ENCODE peak calls at places on chromosome 9, in ten cellular contexts. One of them, this sample, is unnamed.

GRCh38 chr9:34929506-34930102 is 28.5 kb upstream of the PHF24 start:
- DNase-seq in spleen: no peak
- DNase-seq in right atrium auricular region: no peak
- DNase-seq in left ventricle myocardium inferior: no peak
- DNase-seq in AG09309: no peak
- DNase-seq in HCT116: peak; percentile 23
- DNase-seq in testis: peak; percentile 67
- DNase-seq in brain microvascular endothelial cell: peak; percentile 10
- DNase-seq in body of pancreas: peak; percentile 46
- DNase-seq in astrocyte of the spinal cord: peak; percentile 2
- DNase-seq in this sample: peak; percentile 53

GRCh38 chr9:91949946-91950664 is at the start of gene ROR2:
- DNase-seq in spleen: peak; percentile 78
- DNase-seq in right atrium auricular region: peak; percentile 62
- DNase-seq in left ventricle myocardium inferior: peak; percentile 67
- DNase-seq in AG09309: no peak
- DNase-seq in HCT116: peak; percentile 37
- DNase-seq in testis: peak; percentile 76
- DNase-seq in brain microvascular endothelial cell: no peak
- DNase-seq in body of pancreas: peak; percentile 53
- DNase-seq in astrocyte of the spinal cord: peak; percentile 35
- DNase-seq in this sample: peak; percentile 35

GRCh38 chr9:114312513-114312875 is 10.4 kb upstream of the ORM1 start:
- DNase-seq in spleen: peak; percentile 47
- DNase-seq in right atrium auricular region: no peak
- DNase-seq in left ventricle myocardium inferior: no peak
- DNase-seq in AG09309: no peak
- DNase-seq in HCT116: no peak
- DNase-seq in testis: peak; percentile 10
- DNase-seq in brain microvascular endothelial cell: no peak
- DNase-seq in body of pancreas: peak; percentile 3
- DNase-seq in astrocyte of the spinal cord: no peak
- DNase-seq in this sample: no peak

GRCh38 chr9:35940474-35941467 is 17.2 kb downstream of the OR2S2 start:
- DNase-seq in spleen: no peak
- DNase-seq in right atrium auricular region: no peak
- DNase-seq in left ventricle myocardium inferior: no peak
- DNase-seq in AG09309: no peak
- DNase-seq in HCT116: no peak
- DNase-seq in testis: no peak
- DNase-seq in brain microvascular endothelial cell: no peak
- DNase-seq in body of pancreas: no peak
- DNase-seq in astrocyte of the spinal cord: no peak
- DNase-seq in this sample: no peak

GRCh38 chr9:121738969-121739368 is 87.5 kb downstream of the DAB2IP start:
- DNase-seq in spleen: no peak
- DNase-seq in right atrium auricular region: no peak
- DNase-seq in left ventricle myocardium inferior: no peak
- DNase-seq in AG09309: no peak
- DNase-seq in HCT116: no peak
- DNase-seq in testis: peak; percentile 45
- DNase-seq in brain microvascular endothelial cell: no peak
- DNase-seq in body of pancreas: peak; percentile 58
- DNase-seq in astrocyte of the spinal cord: peak; percentile 44
- DNase-seq in this sample: no peak

GRCh38 chr9:98783518-98784226 is 12.7 kb downstream of the ANKS6 start:
- DNase-seq in spleen: no peak
- DNase-seq in right atrium auricular region: peak; percentile 57
- DNase-seq in left ventricle myocardium inferior: no peak
- DNase-seq in AG09309: no peak
- DNase-seq in HCT116: no peak
- DNase-seq in testis: peak; percentile 3
- DNase-seq in brain microvascular endothelial cell: no peak
- DNase-seq in body of pancreas: no peak
- DNase-seq in astrocyte of the spinal cord: no peak
- DNase-seq in this sample: no peak

GRCh38 chr9:77433675-77434445 is 214.3 kb downstream of the GNA14 start:
- DNase-seq in spleen: no peak
- DNase-seq in right atrium auricular region: no peak
- DNase-seq in left ventricle myocardium inferior: peak; percentile 56
- DNase-seq in AG09309: no peak
- DNase-seq in HCT116: peak; percentile 33
- DNase-seq in testis: peak; percentile 77
- DNase-seq in brain microvascular endothelial cell: peak; percentile 72
- DNase-seq in body of pancreas: peak; percentile 77
- DNase-seq in astrocyte of the spinal cord: peak; percentile 78
- DNase-seq in this sample: peak; percentile 73

GRCh38 chr9:89502038-89502601 is 4.2 kb upstream of the SEMA4D start:
- DNase-seq in spleen: no peak
- DNase-seq in right atrium auricular region: no peak
- DNase-seq in left ventricle myocardium inferior: no peak
- DNase-seq in AG09309: no peak
- DNase-seq in HCT116: no peak
- DNase-seq in testis: no peak
- DNase-seq in brain microvascular endothelial cell: no peak
- DNase-seq in body of pancreas: no peak
- DNase-seq in astrocyte of the spinal cord: no peak
- DNase-seq in this sample: no peak

GRCh38 chr9:124660341-124660801 is 110.7 kb downstream of the NR6A1 start:
- DNase-seq in spleen: no peak
- DNase-seq in right atrium auricular region: no peak
- DNase-seq in left ventricle myocardium inferior: no peak
- DNase-seq in AG09309: no peak
- DNase-seq in HCT116: no peak
- DNase-seq in testis: no peak
- DNase-seq in brain microvascular endothelial cell: peak; percentile 56
- DNase-seq in body of pancreas: no peak
- DNase-seq in astrocyte of the spinal cord: peak; percentile 81
- DNase-seq in this sample: peak; percentile 36

GRCh38 chr9:88828492-88828974 is 162.7 kb upstream of the S1PR3 start:
- DNase-seq in spleen: no peak
- DNase-seq in right atrium auricular region: no peak
- DNase-seq in left ventricle myocardium inferior: no peak
- DNase-seq in AG09309: no peak
- DNase-seq in HCT116: no peak
- DNase-seq in testis: no peak
- DNase-seq in brain microvascular endothelial cell: no peak
- DNase-seq in body of pancreas: no peak
- DNase-seq in astrocyte of the spinal cord: no peak
- DNase-seq in this sample: no peak

GRCh38 chr9:83992407-83992806 is 11.8 kb downstream of the RMI1 start:
- DNase-seq in spleen: no peak
- DNase-seq in right atrium auricular region: no peak
- DNase-seq in left ventricle myocardium inferior: no peak
- DNase-seq in AG09309: no peak
- DNase-seq in HCT116: no peak
- DNase-seq in testis: no peak
- DNase-seq in brain microvascular endothelial cell: no peak
- DNase-seq in body of pancreas: peak; percentile 35
- DNase-seq in astrocyte of the spinal cord: no peak
- DNase-seq in this sample: peak; percentile 36
- TF ChIP-seq CTCF in spleen: no peak
- TF ChIP-seq CTCF in right atrium auricular region: no peak
- TF ChIP-seq CTCF in left ventricle myocardium inferior: no peak
- TF ChIP-seq CTCF in AG09309: peak; percentile 10
- TF ChIP-seq CTCF in HCT116: no peak
- TF ChIP-seq CTCF in testis: no peak
- TF ChIP-seq CTCF in brain microvascular endothelial cell: peak; percentile 25
- TF ChIP-seq CTCF in body of pancreas: peak; percentile 29
- TF ChIP-seq CTCF in astrocyte of the spinal cord: no peak
- TF ChIP-seq CTCF in this sample: peak; percentile 21

GRCh38 chr9:133129001-133129799 is 8.2 kb upstream of the RALGDS start:
- DNase-seq in spleen: no peak
- DNase-seq in right atrium auricular region: no peak
- DNase-seq in left ventricle myocardium inferior: no peak
- DNase-seq in AG09309: no peak
- DNase-seq in HCT116: no peak
- DNase-seq in testis: no peak
- DNase-seq in brain microvascular endothelial cell: no peak
- DNase-seq in body of pancreas: peak; percentile 67
- DNase-seq in astrocyte of the spinal cord: no peak
- DNase-seq in this sample: peak; percentile 51

GRCh38 chr9:133131506-133131905 is 10.5 kb upstream of the RALGDS start:
- DNase-seq in spleen: no peak
- DNase-seq in right atrium auricular region: no peak
- DNase-seq in left ventricle myocardium inferior: no peak
- DNase-seq in AG09309: no peak
- DNase-seq in HCT116: no peak
- DNase-seq in testis: no peak
- DNase-seq in brain microvascular endothelial cell: no peak
- DNase-seq in body of pancreas: no peak
- DNase-seq in astrocyte of the spinal cord: no peak
- DNase-seq in this sample: no peak

GRCh38 chr9:133132174-133132573 is 11.1 kb upstream of the RALGDS start:
- DNase-seq in spleen: no peak
- DNase-seq in right atrium auricular region: no peak
- DNase-seq in left ventricle myocardium inferior: no peak
- DNase-seq in AG09309: no peak
- DNase-seq in HCT116: no peak
- DNase-seq in testis: no peak
- DNase-seq in brain microvascular endothelial cell: no peak
- DNase-seq in body of pancreas: no peak
- DNase-seq in astrocyte of the spinal cord: no peak
- DNase-seq in this sample: no peak

GRCh38 chr9:133128152-133128551 is 7.1 kb upstream of the RALGDS start:
- DNase-seq in spleen: no peak
- DNase-seq in right atrium auricular region: no peak
- DNase-seq in left ventricle myocardium inferior: no peak
- DNase-seq in AG09309: no peak
- DNase-seq in HCT116: no peak
- DNase-seq in testis: no peak
- DNase-seq in brain microvascular endothelial cell: no peak
- DNase-seq in body of pancreas: no peak
- DNase-seq in astrocyte of the spinal cord: no peak
- DNase-seq in this sample: no peak

GRCh38 chr9:133130721-133131244 is 9.7 kb upstream of the RALGDS start:
- DNase-seq in spleen: peak; percentile 91
- DNase-seq in right atrium auricular region: no peak
- DNase-seq in left ventricle myocardium inferior: no peak
- DNase-seq in AG09309: no peak
- DNase-seq in HCT116: no peak
- DNase-seq in testis: no peak
- DNase-seq in brain microvascular endothelial cell: no peak
- DNase-seq in body of pancreas: no peak
- DNase-seq in astrocyte of the spinal cord: no peak
- DNase-seq in this sample: no peak
- H3K4me3 ChIP-seq in spleen: no peak overlapping the region
- H3K4me3 ChIP-seq in right atrium auricular region: no peak overlapping the region
- H3K4me3 ChIP-seq in left ventricle myocardium inferior: no peak overlapping the region
- H3K4me3 ChIP-seq in AG09309: no peak overlapping the region
- H3K4me3 ChIP-seq in HCT116: no peak overlapping the region
- H3K4me3 ChIP-seq in testis: no peak overlapping the region
- H3K4me3 ChIP-seq in brain microvascular endothelial cell: no peak overlapping the region
- H3K4me3 ChIP-seq in body of pancreas: no peak overlapping the region
- H3K4me3 ChIP-seq in astrocyte of the spinal cord: no peak overlapping the region
- H3K4me3 ChIP-seq in this sample: no peak overlapping the region

DNA sequence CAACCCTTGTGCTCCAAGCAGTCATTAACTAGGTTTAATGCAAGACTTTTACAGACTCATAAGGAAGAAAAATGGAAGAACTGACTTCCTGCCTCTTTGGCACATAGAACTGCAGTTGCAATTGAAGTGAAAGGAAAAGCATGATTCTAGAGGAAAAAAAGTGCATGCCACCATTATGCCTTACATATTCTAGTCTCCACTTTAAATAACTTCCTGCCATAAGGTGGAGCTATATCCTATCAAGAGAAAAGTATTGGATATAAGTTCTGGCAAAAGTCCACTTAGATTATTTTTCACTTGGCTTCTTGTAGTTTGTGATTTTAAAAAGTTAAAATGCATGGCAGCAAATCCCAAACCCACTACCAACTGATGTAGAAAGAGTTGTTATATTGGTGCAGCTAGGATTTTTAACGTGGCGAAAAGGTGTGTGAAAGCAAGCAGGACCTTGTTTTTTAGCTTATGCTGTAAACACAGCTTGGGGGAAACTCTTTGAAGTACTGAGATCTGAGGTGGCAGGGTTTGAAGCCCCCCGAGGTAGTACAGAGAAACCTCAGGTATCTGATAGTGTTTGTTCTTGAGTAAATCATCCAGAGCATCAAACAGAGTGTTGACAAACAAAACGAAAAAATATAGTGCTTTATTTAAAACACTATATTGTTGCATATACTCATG is 117.9 kb downstream of the ANXA1 start:
- DNase-seq in spleen: no peak
- DNase-seq in right atrium auricular region: no peak
- DNase-seq in left ventricle myocardium inferior: no peak
- DNase-seq in AG09309: no peak
- DNase-seq in HCT116: peak; percentile 6
- DNase-seq in testis: no peak
- DNase-seq in brain microvascular endothelial cell: no peak
- DNase-seq in body of pancreas: no peak
- DNase-seq in astrocyte of the spinal cord: peak; percentile 58
- DNase-seq in this sample: peak; percentile 40
- TF ChIP-seq CTCF in spleen: no peak
- TF ChIP-seq CTCF in right atrium auricular region: no peak
- TF ChIP-seq CTCF in left ventricle myocardium inferior: peak; percentile 59
- TF ChIP-seq CTCF in AG09309: no peak
- TF ChIP-seq CTCF in HCT116: peak; percentile 33
- TF ChIP-seq CTCF in testis: no peak
- TF ChIP-seq CTCF in brain microvascular endothelial cell: peak; percentile 33
- TF ChIP-seq CTCF in body of pancreas: peak; percentile 25
- TF ChIP-seq CTCF in astrocyte of the spinal cord: peak; percentile 35
- TF ChIP-seq CTCF in this sample: peak; percentile 36

GRCh38 chr9:6415266-6415665 is 2.3 kb downstream of the UHRF2 start:
- DNase-seq in spleen: no peak
- DNase-seq in right atrium auricular region: no peak
- DNase-seq in left ventricle myocardium inferior: no peak
- DNase-seq in AG09309: no peak
- DNase-seq in HCT116: no peak
- DNase-seq in testis: no peak
- DNase-seq in brain microvascular endothelial cell: no peak
- DNase-seq in body of pancreas: no peak
- DNase-seq in astrocyte of the spinal cord: no peak
- DNase-seq in this sample: no peak
- H3K4me3 ChIP-seq in spleen: peak overlapping the region; percentile 92
- H3K4me3 ChIP-seq in right atrium auricular region: no peak overlapping the region
- H3K4me3 ChIP-seq in left ventricle myocardium inferior: peak overlapping the region; percentile 86
- H3K4me3 ChIP-seq in AG09309: peak overlapping the region; percentile 73
- H3K4me3 ChIP-seq in HCT116: no peak overlapping the region
- H3K4me3 ChIP-seq in testis: no peak overlapping the region
- H3K4me3 ChIP-seq in brain microvascular endothelial cell: peak overlapping the region; percentile 86
- H3K4me3 ChIP-seq in body of pancreas: no peak overlapping the region
- H3K4me3 ChIP-seq in astrocyte of the spinal cord: peak overlapping the region; percentile 96
- H3K4me3 ChIP-seq in this sample: peak overlapping the region; percentile 87

DNA sequence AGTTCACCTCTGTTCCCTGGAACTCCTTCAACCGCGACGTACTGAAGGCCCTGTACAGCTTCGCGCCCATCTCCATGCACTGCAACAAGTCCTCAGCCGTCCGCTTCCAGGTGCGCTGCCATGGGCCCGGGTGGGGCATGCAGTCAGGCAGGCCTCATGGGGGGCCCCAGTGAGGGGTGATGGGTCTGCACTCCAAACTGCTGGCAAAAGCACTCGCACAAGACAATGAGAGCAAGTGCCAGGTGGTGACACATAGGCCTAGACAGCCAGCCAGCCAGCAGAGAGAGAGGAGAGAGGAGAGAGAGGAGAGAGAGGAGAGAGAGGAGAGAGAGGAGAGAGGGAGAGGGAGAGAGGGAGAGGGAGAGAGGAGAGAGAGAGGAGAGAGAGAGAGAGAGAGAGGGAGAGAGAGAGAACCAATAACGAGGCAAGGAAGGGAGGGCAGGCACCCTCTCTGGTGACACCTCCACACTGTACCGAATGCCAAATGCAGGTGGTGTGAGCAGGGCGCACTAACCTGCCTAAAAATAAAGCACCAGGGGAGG is 21.0 kb downstream of the DBH start:
- DNase-seq in spleen: no peak
- DNase-seq in right atrium auricular region: no peak
- DNase-seq in left ventricle myocardium inferior: no peak
- DNase-seq in AG09309: no peak
- DNase-seq in HCT116: no peak
- DNase-seq in testis: no peak
- DNase-seq in brain microvascular endothelial cell: no peak
- DNase-seq in body of pancreas: no peak
- DNase-seq in astrocyte of the spinal cord: no peak
- DNase-seq in this sample: no peak
- TF ChIP-seq CTCF in spleen: no peak
- TF ChIP-seq CTCF in right atrium auricular region: peak; percentile 38
- TF ChIP-seq CTCF in left ventricle myocardium inferior: no peak
- TF ChIP-seq CTCF in AG09309: no peak
- TF ChIP-seq CTCF in HCT116: no peak
- TF ChIP-seq CTCF in testis: peak; percentile 10
- TF ChIP-seq CTCF in brain microvascular endothelial cell: no peak
- TF ChIP-seq CTCF in body of pancreas: no peak
- TF ChIP-seq CTCF in astrocyte of the spinal cord: no peak
- TF ChIP-seq CTCF in this sample: no peak

This sample was measured in epithelial cell of esophagus.